ENCODE peak calls at places on chromosomes 11 and 22, in four cellular contexts. O is K562, K is A549, S is HepG2. J is an unnamed sample.

GRCh38 chr11:120744016-120744994 is 232.8 kb downstream of the GRIK4 start:
- DNase-seq in S (no peak), O (no peak), K (no peak), J (no peak)

GRCh38 chr22:19825016-19825339 is 29.7 kb downstream of the GNB1L start:
- DNase-seq in O (no peak), S (no peak), K (no peak), J (no peak)

GRCh38 chr11:59189986-59190385 is 18.1 kb downstream of the DTX4 start:
- DNase-seq in K (no peak), O (no peak), S (no peak), J (no peak)

GRCh38 chr11:14813506-14813905 is 78.5 kb downstream of the CYP2R1 start:
- DNase-seq in S (no peak), K (no peak), O (no peak), J (no peak)

GRCh38 chr11:97033178-97033577 is 643.4 kb downstream of the JRKL start:
- DNase-seq in S (no peak), O (no peak), K (no peak), J (no peak)

GRCh38 chr11:70203749-70204465 is 811 bp downstream of the FADD start:
- DNase-seq in S (peak; percentile 59), O (peak; percentile 82), K (peak; percentile 56), J (no peak)

GRCh38 chr22:20206709-20207215 is 55.9 kb upstream of the CCDC188 start:
- DNase-seq in O (peak; percentile 87), S (no peak), K (peak; percentile 17), J (no peak)

GRCh38 chr22:47295226-47295901 is 532.9 kb downstream of the TBC1D22A start:
- DNase-seq in O (no peak), S (no peak), K (no peak), J (no peak)

GRCh38 chr22:44391026-44391425 is 78.3 kb upstream of the SHISAL1 start:
- DNase-seq in S (no peak), K (no peak), O (no peak), J (peak; percentile 9)

GRCh38 chr11:2199466-2200341 is 28.1 kb upstream of the TH start:
- DNase-seq in O (no peak), K (no peak), S (no peak), J (no peak)

GRCh38 chr22:50271519-50271970 is 1.4 kb upstream of the MAPK11 start:
- DNase-seq in S (peak; percentile 34), K (peak; percentile 52), O (peak; percentile 84), J (peak; percentile 76)

GRCh38 chr22:39897841-39898240 is 3.0 kb upstream of the GRAP2 start:
- DNase-seq in S (no peak), O (no peak), K (no peak), J (no peak)

GRCh38 chr11:71381781-71382505 is 66.2 kb downstream of the DHCR7 start:
- DNase-seq in O (no peak), S (no peak), K (no peak), J (no peak)
- TF ChIP-seq JUN in O (no peak), S (no peak), K (no peak), J (no peak)

GRCh38 chr11:85704967-85705366 is 19.0 kb upstream of the CCDC89 start:
- DNase-seq in K (no peak), S (no peak), O (no peak), J (no peak)

GRCh38 chr11:85710912-85711311 is 24.9 kb upstream of the CCDC89 start:
- DNase-seq in O (no peak), S (no peak), K (peak; percentile 11), J (no peak)

GRCh38 chr11:85699957-85700741 is 14.2 kb upstream of the CCDC89 start:
- DNase-seq in K (no peak), S (no peak), O (no peak), J (no peak)

GRCh38 chr11:85709983-85710382 is 24.0 kb upstream of the CCDC89 start:
- DNase-seq in K (no peak), O (no peak), S (no peak), J (no peak)

DNA sequence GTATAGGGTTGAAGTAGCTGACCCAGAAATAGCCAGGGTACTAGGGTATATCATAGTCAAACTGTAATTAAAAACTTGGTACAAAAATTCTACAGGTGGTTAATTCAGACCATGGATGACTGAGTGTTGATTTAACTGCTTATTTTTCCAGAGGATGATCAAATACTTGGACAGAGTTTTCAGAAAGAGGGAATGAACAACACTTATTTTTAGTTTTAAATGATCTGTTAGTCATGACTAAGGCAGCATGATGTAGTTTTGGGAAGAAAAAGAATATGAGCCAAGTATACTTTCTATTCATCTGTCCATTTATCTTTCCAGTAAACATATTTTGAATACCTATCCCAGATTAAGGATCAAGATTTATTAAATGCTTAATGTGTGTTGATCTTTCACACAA is 19.8 kb upstream of the CCDC89 start:
- DNase-seq in K (no peak), O (no peak), S (no peak), J (no peak)
- TF ChIP-seq NR3C1 in K (no peak), O (no peak), S (no peak), J (no peak)

GRCh38 chr22:27029584-27030130 is 372.3 kb downstream of the MIAT start:
- DNase-seq in K (no peak), O (no peak), S (no peak), J (no peak)
- TF ChIP-seq JUN in K (no peak), O (no peak), S (no peak), J (no peak)

DNA sequence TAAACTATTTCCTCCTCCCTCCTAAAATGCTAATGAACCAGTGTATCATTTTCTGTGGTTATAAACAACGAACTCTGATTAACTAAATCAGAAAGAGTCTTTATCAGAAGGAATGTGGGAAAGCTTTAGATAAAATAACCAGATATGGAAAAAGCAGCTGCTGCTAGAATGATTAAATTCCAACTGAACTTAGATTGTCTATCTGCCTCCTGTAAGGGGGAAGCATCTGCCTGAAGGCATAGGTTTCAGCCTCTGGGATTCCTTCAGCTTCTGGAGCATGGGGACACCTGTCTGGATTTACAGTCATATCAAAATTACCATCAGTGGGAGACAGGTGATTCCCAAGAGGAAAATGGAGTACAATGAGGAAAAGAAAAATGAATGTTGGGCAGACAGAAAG is 1095.5 kb upstream of the CCDC90B start:
- DNase-seq in S (no peak), K (no peak), O (no peak), J (no peak)
- TF ChIP-seq NR3C1 in S (no peak), K (no peak), O (no peak), J (no peak)

DNA sequence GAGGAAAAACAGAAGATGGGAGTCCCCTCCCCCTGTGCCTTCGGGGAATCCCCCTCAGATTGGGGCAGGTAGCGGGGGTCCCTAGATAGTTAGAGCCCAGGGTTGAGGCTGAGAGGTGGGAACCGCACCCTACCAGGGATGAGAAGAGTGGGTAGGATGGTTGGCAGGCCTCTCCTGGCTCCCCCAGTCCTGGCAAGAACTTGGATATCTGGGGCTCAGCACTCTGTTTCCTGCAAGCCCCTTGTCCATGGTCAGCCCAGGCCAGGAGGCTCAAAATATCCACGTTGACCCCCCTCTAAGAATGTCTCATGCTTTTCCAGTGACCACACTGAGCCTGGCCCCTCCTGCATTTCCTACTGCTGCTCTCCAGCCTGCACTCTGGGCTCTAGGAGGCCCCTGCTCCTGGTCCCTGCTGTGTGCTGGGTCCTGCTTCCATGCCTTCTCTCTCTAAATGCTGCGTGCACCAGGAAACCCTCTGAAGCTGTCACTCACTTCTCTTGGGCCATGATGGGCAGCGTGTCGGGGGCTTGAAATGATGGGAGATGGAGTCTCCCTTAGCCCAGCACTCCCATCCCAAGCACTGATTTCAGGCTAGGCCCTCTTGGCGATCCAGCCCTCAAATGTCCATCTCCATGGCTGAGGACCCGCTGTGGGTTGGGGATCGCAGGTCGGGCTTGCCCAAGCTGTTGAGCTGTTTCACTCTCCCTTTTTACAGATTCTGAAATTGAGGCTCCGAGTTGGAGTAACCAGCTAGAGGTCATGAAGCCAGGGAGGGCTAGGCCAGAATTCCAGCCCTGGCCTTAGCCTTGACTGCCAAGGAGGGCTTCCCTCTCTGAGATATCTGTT is 2.0 kb downstream of the MAP3K11 start:
- DNase-seq in K (no peak), O (no peak), S (no peak), J (no peak)
- TF ChIP-seq JUN in K (no peak), O (no peak), S (no peak), J (no peak)

DNA sequence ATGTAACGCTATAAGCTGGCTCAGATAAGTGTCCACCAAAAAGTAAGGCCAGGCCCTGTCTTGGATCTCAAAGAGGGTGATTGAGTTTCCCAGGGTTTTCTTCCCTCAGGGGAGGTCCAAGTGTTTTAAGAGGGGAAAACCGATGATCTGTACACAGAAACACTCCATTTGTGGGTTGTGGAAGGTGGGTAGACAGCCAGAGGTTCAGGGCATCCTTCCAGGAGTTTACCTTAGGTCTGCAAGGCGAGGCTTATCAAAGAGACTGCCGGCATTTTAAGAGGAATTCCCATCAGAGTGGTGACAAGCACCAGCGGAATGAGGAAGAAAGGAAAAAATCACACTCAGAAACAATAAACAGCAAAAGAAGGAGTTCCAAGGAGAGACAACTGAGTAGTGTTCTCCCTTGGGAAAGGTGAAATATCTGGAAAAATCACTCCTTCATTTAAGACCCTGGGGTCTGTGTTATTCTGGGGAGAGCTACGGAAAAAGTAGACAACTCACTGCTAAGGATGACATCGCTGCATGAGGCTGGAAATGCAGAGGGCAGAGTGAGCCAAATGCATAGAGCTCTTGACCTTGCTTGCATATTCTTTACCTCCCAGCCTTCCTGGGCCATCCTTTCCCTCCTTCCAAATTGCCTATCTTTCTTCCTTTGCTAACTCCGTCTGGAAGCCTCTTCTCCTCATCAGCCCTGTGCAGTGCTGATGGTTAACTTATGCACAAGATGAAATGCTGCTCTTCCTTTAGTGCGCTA is 22.1 kb upstream of the MMP7 start:
- DNase-seq in O (no peak), K (peak; percentile 96), S (peak; percentile 25), J (no peak)
- TF ChIP-seq NR3C1 in O (no peak), K (no peak), S (no peak), J (no peak)

GRCh38 chr11:7577883-7578242 is 64.1 kb downstream of the PPFIBP2 start:
- DNase-seq in S (no peak), K (no peak), O (no peak), J (no peak)
- TF ChIP-seq JUN in S (no peak), K (no peak), O (no peak), J (no peak)

J was measured in WTC11.